ENCODE peak calls at places on chromosome 16, in eight cellular contexts. T is AG04449, Q is astrocyte of the cerebellum, E is DND-41, A is mesothelial cell of epicardium, G is right atrium auricular region, B is left lung, L is WTC11. C is an unnamed sample.

GRCh38 chr16:48498761-48499600 is 111.0 kb downstream of the N4BP1 start:
- DNase-seq in L (no peak), T (peak; percentile 40), G (peak; percentile 88), E (no peak), Q (no peak), A (no peak), B (no peak), C (no peak)

GRCh38 chr16:16075463-16076399 is 126.3 kb downstream of the ABCC1 start:
- DNase-seq in L (no peak), T (no peak), G (peak; percentile 70), E (no peak), B (peak; percentile 84), Q (no peak), A (no peak), C (no peak)

GRCh38 chr16:75014318-75014717 is 15.5 kb downstream of the ZNRF1 start:
- DNase-seq in E (no peak), B (no peak), Q (no peak), L (no peak), G (no peak), T (no peak), A (no peak), C (no peak)

GRCh38 chr16:1159973-1160772 is 7.3 kb downstream of the CACNA1H start:
- DNase-seq in Q (no peak), E (no peak), A (peak; percentile 66), B (no peak), T (no peak), G (peak; percentile 61), L (peak; percentile 42), C (no peak)

GRCh38 chr16:68479271-68479670 is 31.0 kb upstream of the SMPD3 start:
- DNase-seq in Q (no peak), G (no peak), T (no peak), L (no peak), B (no peak), E (no peak), A (no peak), C (no peak)

GRCh38 chr16:11135167-11135973 is 120.6 kb downstream of the SOCS1 start:
- DNase-seq in A (no peak), B (no peak), T (no peak), E (no peak), G (no peak), L (no peak), Q (no peak), C (no peak)

GRCh38 chr16:3637371-3637923 is 17.0 kb upstream of the DNASE1 start:
- DNase-seq in L (no peak), E (peak; percentile 74), A (peak; percentile 37), G (peak; percentile 32), B (no peak), Q (no peak), T (no peak), C (no peak)

GRCh38 chr16:30997000-30997886 is 12.2 kb downstream of the HSD3B7 start:
- DNase-seq in Q (no peak), L (peak; percentile 87), A (peak; percentile 57), B (peak; percentile 87), G (peak; percentile 78), E (no peak), T (no peak), C (peak; percentile 46)

GRCh38 chr16:11977206-11978041 is 890 bp downstream of the SNX29 start:
- DNase-seq in G (peak; percentile 65), L (no peak), Q (peak; percentile 42), A (no peak), B (no peak), E (no peak), T (peak; percentile 55), C (no peak)

GRCh38 chr16:57914244-57915173 is 56.4 kb downstream of the CNGB1 start:
- DNase-seq in T (no peak), A (no peak), B (no peak), L (no peak), E (no peak), Q (no peak), G (no peak), C (no peak)

GRCh38 chr16:70470927-70471341 is 16.5 kb downstream of the FCSK start:
- DNase-seq in T (no peak), L (peak; percentile 76), E (no peak), G (no peak), B (no peak), A (no peak), Q (no peak), C (peak; percentile 32)

GRCh38 chr16:70475054-70475871 is 20.9 kb downstream of the FCSK start:
- DNase-seq in B (no peak), Q (no peak), T (no peak), L (no peak), E (no peak), G (no peak), A (no peak), C (no peak)

GRCh38 chr16:70474320-70475053 is 20.1 kb downstream of the FCSK start:
- DNase-seq in B (no peak), E (no peak), A (no peak), G (no peak), T (no peak), L (no peak), Q (no peak), C (no peak)

GRCh38 chr16:70472786-70473433 is 18.5 kb downstream of the FCSK start:
- DNase-seq in E (no peak), L (no peak), B (no peak), Q (no peak), G (no peak), T (no peak), A (no peak), C (no peak)

GRCh38 chr16:70473446-70474319 is 19.3 kb downstream of the FCSK start:
- DNase-seq in T (no peak), Q (no peak), B (no peak), L (no peak), G (no peak), E (no peak), A (no peak), C (no peak)
- TF ChIP-seq CTCF in T (no peak), Q (no peak), B (no peak), L (no peak), G (no peak), E (peak; percentile 35), A (no peak), C (no peak)

GRCh38 chr16:87278191-87279093 is 38.8 kb downstream of the C16orf95 start:
- DNase-seq in E (peak; percentile 53), G (peak; percentile 87), L (peak; percentile 90), T (peak; percentile 31), A (peak; percentile 87), Q (peak; percentile 64), B (peak; percentile 63), C (peak; percentile 80)
- TF ChIP-seq CTCF in E (peak; percentile 82), G (peak; percentile 76), L (peak; percentile 77), T (peak; percentile 97), A (peak; percentile 92), Q (peak; percentile 94), B (peak; percentile 77), C (peak; percentile 97)

DNA sequence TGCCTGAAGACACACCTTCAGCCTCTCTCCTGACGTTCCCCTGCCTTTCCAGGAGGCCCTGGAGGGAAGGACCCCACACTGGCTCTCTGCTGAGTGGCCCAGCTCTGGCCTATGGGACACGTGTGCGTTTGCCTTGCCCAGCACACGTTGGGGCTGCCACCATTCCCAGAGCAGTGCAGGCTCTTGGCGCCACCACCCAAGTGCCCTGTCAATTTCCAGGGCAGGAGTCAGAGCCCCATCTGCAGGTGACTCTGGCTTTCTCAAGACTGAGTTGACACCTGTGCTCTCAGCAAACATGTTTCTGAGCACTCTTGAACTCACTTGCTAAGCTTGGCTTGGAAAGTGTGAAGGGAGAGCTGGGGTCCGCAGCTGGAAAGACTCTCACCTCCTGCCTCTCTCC is 4.7 kb upstream of the IRF8 start:
- DNase-seq in E (no peak), G (peak; percentile 36), A (peak; percentile 17), T (no peak), L (peak; percentile 37), B (no peak), Q (no peak), C (no peak)
- TF ChIP-seq CTCF in E (no peak), G (no peak), A (no peak), T (no peak), L (no peak), B (no peak), Q (no peak), C (no peak)

GRCh38 chr16:4934591-4934990 is 2.4 kb downstream of the PPL start:
- DNase-seq in G (no peak), L (no peak), B (no peak), Q (no peak), A (no peak), T (no peak), E (no peak), C (no peak)

GRCh38 chr16:4935231-4935855 is 1.6 kb downstream of the PPL start:
- DNase-seq in Q (no peak), B (peak; percentile 83), A (no peak), T (no peak), G (peak; percentile 87), L (no peak), E (no peak), C (no peak)

GRCh38 chr16:4936991-4937781 is at the start of gene PPL:
- DNase-seq in G (no peak), E (no peak), L (peak; percentile 99), Q (no peak), T (no peak), A (peak; percentile 72), B (peak; percentile 87), C (no peak)

GRCh38 chr16:4937782-4938682 is 1.1 kb upstream of the PPL start:
- DNase-seq in B (no peak), T (no peak), A (no peak), Q (no peak), E (no peak), L (no peak), G (no peak), C (no peak)

DNA sequence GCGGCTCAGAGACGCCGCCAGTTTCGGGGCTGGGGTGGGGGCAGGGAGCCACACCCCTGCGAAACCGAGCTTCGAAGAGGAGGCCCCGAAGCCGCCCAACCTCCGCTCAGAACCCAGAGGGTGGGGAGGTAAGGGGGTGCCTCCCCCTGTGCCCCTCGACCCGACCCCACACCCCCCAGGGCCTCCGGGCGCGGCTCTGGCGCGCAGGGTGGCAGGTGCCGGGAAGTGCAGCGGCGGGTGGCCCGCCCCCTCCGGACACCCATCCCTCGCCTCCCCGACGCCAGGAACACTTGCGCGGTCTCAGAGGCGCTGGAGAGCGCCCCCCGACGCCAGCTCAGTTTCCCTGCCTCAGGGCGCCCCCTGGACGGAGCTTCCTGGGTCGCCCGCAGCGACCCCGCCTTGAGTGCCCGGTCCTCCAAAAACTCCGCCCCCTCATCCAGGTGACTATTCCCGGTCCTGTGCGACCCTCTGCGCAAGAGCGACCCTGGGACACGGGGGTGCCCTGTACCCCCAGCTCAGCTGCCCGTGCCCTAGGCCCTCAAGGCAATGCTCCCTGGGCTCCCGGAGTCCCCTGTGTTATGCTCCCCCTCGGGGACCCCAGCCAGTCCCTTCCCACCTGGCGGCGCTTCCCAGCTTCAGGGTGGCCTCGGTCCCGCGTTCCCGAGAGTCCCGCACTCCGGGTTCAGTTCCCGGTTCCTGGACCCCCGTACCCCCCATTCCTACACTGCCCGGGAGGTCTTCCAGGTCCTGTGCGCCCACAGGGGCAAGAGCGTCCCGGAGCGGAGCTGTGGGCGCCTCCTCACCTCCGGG is 562 bp downstream of the PPL start:
- DNase-seq in L (peak; percentile 67), E (no peak), A (peak; percentile 46), B (peak; percentile 68), T (no peak), G (no peak), Q (no peak), C (no peak)
- TF ChIP-seq CTCF in L (no peak), E (no peak), A (no peak), B (no peak), T (no peak), G (no peak), Q (no peak), C (no peak)

C was measured in neural crest cell.